ENCODE peak calls at places on chromosomes 7 and 10, in nine cellular contexts. T, S, G, I, F, M, Y, P and W are unnamed samples.

GRCh38 chr7:98836811-98837631 is 32.8 kb downstream of the TMEM130 start:
- DNase-seq in I (no peak), P (peak; percentile 42), F (no peak), S (peak; percentile 9), G (no peak), M (peak; percentile 56), Y (peak; percentile 81), T (no peak), W (peak; percentile 44)

GRCh38 chr10:86215712-86216111 is 150.9 kb downstream of the GRID1 start:
- DNase-seq in T (no peak), F (no peak), M (no peak), S (no peak), G (no peak), P (no peak), Y (no peak), I (no peak), W (no peak)

GRCh38 chr10:119597405-119598186 is 832 bp upstream of the TIAL1 start:
- DNase-seq in I (no peak), P (no peak), F (no peak), G (no peak), T (no peak), Y (no peak), M (peak; percentile 91), S (no peak), W (no peak)

GRCh38 chr7:100023526-100023925 is 8.1 kb downstream of the ZKSCAN1 start:
- DNase-seq in F (no peak), G (no peak), P (no peak), I (no peak), M (no peak), S (no peak), Y (no peak), T (no peak), W (no peak)

GRCh38 chr10:69632516-69633199 is 2.6 kb downstream of the FAM241B start:
- DNase-seq in T (no peak), M (no peak), F (no peak), S (no peak), G (no peak), Y (no peak), I (no peak), P (peak; percentile 37), W (no peak)

GRCh38 chr10:29627201-29628105 is 7.3 kb downstream of the SVIL start:
- DNase-seq in S (no peak), G (no peak), Y (no peak), M (no peak), F (no peak), T (peak; percentile 73), P (no peak), I (no peak), W (no peak)

GRCh38 chr7:2154831-2155230 is 77.9 kb downstream of the MAD1L1 start:
- DNase-seq in I (no peak), G (no peak), F (no peak), T (no peak), S (no peak), P (no peak), M (no peak), Y (no peak), W (no peak)

GRCh38 chr10:114458955-114459354 is 54.7 kb upstream of the AFAP1L2 start:
- DNase-seq in I (no peak), S (no peak), P (peak; percentile 61), F (no peak), M (peak; percentile 67), T (no peak), G (no peak), Y (peak; percentile 58), W (peak; percentile 27)

GRCh38 chr7:28126047-28127041 is 54.3 kb downstream of the JAZF1 start:
- DNase-seq in T (no peak), Y (no peak), F (no peak), S (no peak), I (no peak), M (no peak), P (no peak), G (no peak), W (no peak)

GRCh38 chr10:13775786-13776780 is 189.3 kb downstream of the PRPF18 start:
- DNase-seq in T (peak; percentile 68), S (no peak), P (no peak), I (no peak), G (no peak), F (peak; percentile 40), Y (peak; percentile 57), M (no peak), W (peak; percentile 35)

GRCh38 chr7:142539901-142540300 is 209.4 kb upstream of the PRSS1 start:
- DNase-seq in S (no peak), I (no peak), P (no peak), F (no peak), T (no peak), G (no peak), M (no peak), Y (peak; percentile 63), W (no peak)

GRCh38 chr7:53094191-53094590 is 58.8 kb downstream of the POM121L12 start:
- DNase-seq in G (no peak), F (no peak), S (no peak), I (no peak), P (no peak), T (no peak), Y (no peak), M (no peak), W (no peak)

GRCh38 chr7:24685706-24686105 is 71.6 kb downstream of the GSDME start:
- DNase-seq in Y (no peak), G (no peak), S (no peak), T (no peak), F (no peak), I (no peak), P (no peak), M (no peak), W (no peak)

GRCh38 chr10:79241629-79241989 is 105.7 kb upstream of the PPIF start:
- DNase-seq in F (no peak), Y (no peak), G (no peak), T (no peak), M (no peak), P (no peak), I (no peak), S (no peak), W (no peak)

GRCh38 chr7:30707391-30708351 is 25.4 kb upstream of the CRHR2 start:
- DNase-seq in I (no peak), S (no peak), T (no peak), G (no peak), Y (no peak), P (no peak), F (no peak), M (no peak), W (no peak)

GRCh38 chr10:110529596-110530011 is 31.9 kb downstream of the DUSP5 start:
- DNase-seq in Y (peak; percentile 20), F (no peak), I (no peak), T (no peak), S (no peak), M (peak; percentile 65), P (no peak), G (no peak), W (no peak)

GRCh38 chr7:76509931-76510877 is at the start of gene UPK3B:
- DNase-seq in F (no peak), G (no peak), P (no peak), S (no peak), Y (no peak), I (no peak), T (no peak), M (no peak), W (peak; percentile 49)

GRCh38 chr7:39910108-39910869 is 39.8 kb upstream of the CDK13 start:
- DNase-seq in F (peak; percentile 24), P (no peak), Y (peak; percentile 27), S (no peak), I (no peak), M (no peak), T (peak; percentile 18), G (no peak), W (no peak)

GRCh38 chr7:33726582-33726981 is 178.8 kb upstream of the BMPER start:
- DNase-seq in M (no peak), F (no peak), I (no peak), T (no peak), S (no peak), Y (no peak), G (no peak), P (no peak), W (no peak)

GRCh38 chr7:130490888-130491771 is 755 bp upstream of the MEST start:
- DNase-seq in G (no peak), I (no peak), S (no peak), P (no peak), T (no peak), Y (peak; percentile 75), F (no peak), M (peak; percentile 50), W (no peak)

GRCh38 chr10:118500477-118501104 is 94.9 kb downstream of the PRLHR start:
- DNase-seq in M (no peak), G (no peak), I (no peak), S (no peak), P (no peak), Y (no peak), T (no peak), F (no peak), W (no peak)

GRCh38 chr7:2012044-2012900 is 220.5 kb downstream of the MAD1L1 start:
- DNase-seq in I (no peak), P (no peak), S (no peak), Y (no peak), G (no peak), M (no peak), T (no peak), F (no peak), W (no peak)

GRCh38 chr10:110976577-110976976 is 57.2 kb downstream of the SHOC2 start:
- DNase-seq in G (no peak), I (no peak), T (no peak), F (no peak), Y (no peak), S (no peak), P (no peak), M (no peak), W (no peak)

GRCh38 chr10:132647424-132647823 is 109.8 kb downstream of the INPP5A start:
- DNase-seq in I (no peak), M (no peak), T (no peak), Y (no peak), P (no peak), G (no peak), F (no peak), S (no peak), W (no peak)